ENCODE peak calls at places on chromosomes 2 and 18, in four cellular contexts. L is K562, B is HepG2, T is SK-N-SH. S is an unnamed sample.
A peak's percentile ranks its signal among the peaks of the same experiment; 100 is the strongest.

GRCh38 chr18:6755107-6755506 is 25.6 kb downstream of the ARHGAP28 start:
- DNase-seq in L (no peak), B (no peak), T (no peak), S (no peak)

GRCh38 chr2:11967946-11968465 is 221.6 kb downstream of the LPIN1 start:
- DNase-seq in L (peak; percentile 86), B (no peak), T (peak; percentile 46), S (no peak)

GRCh38 chr2:191441761-191442160 is 196.6 kb downstream of the MYO1B start:
- DNase-seq in L (no peak), B (no peak), T (peak; percentile 39), S (no peak)

GRCh38 chr18:76686737-76687231 is 135.6 kb upstream of the ZNF236 start:
- DNase-seq in L (no peak), B (peak; percentile 48), T (peak; percentile 77), S (peak; percentile 84)

GRCh38 chr2:642431-642815 is 34.8 kb downstream of the TMEM18 start:
- DNase-seq in L (no peak), B (no peak), T (no peak), S (no peak)

GRCh38 chr2:239684271-239684670 is 283.5 kb upstream of the HDAC4 start:
- DNase-seq in L (no peak), B (no peak), T (no peak), S (no peak)

GRCh38 chr2:38360177-38360576 is 16.9 kb downstream of the ATL2 start:
- DNase-seq in L (no peak), B (no peak), T (no peak), S (no peak)

GRCh38 chr2:47905454-47906260 is 641 bp downstream of the FBXO11 start:
- DNase-seq in L (peak; percentile 47), B (no peak), T (peak; percentile 84), S (peak; percentile 45)

GRCh38 chr18:58054041-58054733 is 10.2 kb downstream of the NEDD4L start:
- DNase-seq in L (no peak), B (peak; percentile 76), T (no peak), S (no peak)

GRCh38 chr2:188773075-188773474 is 201.1 kb upstream of the COL3A1 start:
- DNase-seq in L (no peak), B (no peak), T (no peak), S (no peak)

DNA sequence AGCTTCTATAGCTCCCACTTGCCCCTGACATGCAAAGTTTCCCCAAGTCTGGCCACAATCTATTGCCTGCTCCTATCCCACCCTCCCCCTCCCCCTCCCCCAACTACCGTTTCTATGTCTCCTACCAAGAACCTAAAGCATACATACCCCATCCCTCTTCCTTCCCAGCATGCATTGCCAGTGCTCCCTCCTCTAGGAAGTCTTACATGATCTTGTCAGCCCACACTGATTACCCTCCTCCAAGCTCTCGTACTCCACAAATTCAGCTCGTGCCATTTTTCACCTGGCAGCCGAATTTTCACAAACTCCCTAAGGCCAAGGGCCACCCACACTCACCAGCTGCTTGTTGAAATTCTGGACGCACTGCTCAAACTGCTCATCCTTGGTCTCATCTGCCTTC is 30.7 kb downstream of the BIN1 start:
- DNase-seq in L (no peak), B (no peak), T (no peak), S (no peak)
- H3K27ac ChIP-seq in L (no peak overlapping the region), B (no peak overlapping the region), T (no peak overlapping the region), S (no peak overlapping the region)

DNA sequence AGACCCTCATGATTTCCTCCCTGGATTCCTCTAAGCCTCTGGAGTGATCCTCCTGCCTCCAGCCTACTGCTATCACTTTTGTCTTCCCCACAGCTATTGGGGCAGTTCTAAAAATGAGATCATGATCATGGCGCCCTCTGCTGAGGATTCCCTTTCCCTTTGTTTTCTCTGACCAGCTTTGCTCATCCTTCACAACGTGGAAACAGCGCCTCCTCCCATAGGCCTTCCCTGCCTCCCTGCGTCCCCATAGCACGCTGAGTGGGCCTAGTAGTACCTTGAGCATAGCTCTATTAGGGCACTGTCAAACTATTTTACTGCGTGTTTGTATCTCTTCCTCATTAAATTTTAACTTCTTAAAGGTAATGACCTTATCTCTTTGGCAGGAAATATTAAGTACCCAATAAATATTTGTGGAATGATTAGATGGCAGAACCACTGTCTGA is 207.0 kb upstream of the FANCL start:
- DNase-seq in L (peak; percentile 13), B (peak; percentile 83), T (peak; percentile 45), S (peak; percentile 6)
- TF ChIP-seq GABPA in L (no peak), B (no peak), T (no peak), S (no peak)

DNA sequence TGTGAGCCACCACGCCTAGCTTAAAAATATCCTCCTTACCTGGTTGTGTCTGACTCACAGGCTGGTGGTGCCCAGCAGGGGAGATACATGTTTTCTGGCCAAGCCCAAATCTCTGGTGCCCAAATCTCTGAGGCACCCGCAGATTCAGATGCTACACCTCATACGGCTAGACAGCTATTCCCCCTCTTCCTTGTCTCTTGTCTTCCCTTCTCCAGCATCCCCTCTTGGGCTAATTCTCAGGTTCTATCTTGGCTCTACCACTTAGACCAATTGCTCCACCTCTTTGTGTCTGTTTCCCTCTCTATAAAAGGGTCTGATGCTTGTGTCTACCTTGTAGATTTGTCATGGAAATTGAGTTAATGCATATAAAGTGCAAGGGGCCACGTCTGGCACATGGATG is 13.4 kb downstream of the LAMA3 start:
- DNase-seq in L (no peak), B (no peak), T (no peak), S (no peak)
- H3K27ac ChIP-seq in L (no peak overlapping the region), B (no peak overlapping the region), T (no peak overlapping the region), S (no peak overlapping the region)

GRCh38 chr2:108490506-108491122 is 41.6 kb downstream of the GCC2 start:
- DNase-seq in L (no peak), B (no peak), T (no peak), S (no peak)

GRCh38 chr2:108491848-108492247 is 42.4 kb upstream of the LIMS1 start:
- DNase-seq in L (no peak), B (no peak), T (no peak), S (no peak)

DNA sequence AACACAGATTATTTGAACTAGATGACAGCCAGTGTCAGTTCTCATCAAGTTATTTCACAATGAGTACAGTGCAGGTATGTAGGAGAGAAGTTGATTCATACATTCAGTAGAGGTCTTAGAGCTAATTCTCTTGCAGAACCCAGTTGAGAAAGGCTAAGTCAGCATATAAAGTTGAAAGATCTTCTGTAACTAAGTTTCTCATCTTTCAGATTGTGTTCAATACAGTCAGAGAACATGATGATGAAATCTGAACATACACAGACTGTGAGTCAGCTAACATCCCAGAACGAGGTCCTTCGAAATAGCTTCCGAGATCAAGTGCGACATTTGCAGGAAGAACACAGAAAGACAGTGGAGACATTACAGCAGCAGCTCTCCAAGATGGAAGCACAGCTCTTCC is 41.9 kb upstream of the LIMS1 start:
- DNase-seq in L (no peak), B (peak; percentile 42), T (no peak), S (no peak)
- TF ChIP-seq GABPA in L (no peak), B (no peak), T (peak; percentile 72), S (no peak)

GRCh38 chr2:120251863-120252206 is 817 bp upstream of the RALB start:
- DNase-seq in L (peak; percentile 27), B (no peak), T (no peak), S (peak; percentile 42)
- H3K27ac ChIP-seq in L (peak overlapping the region; percentile 61), B (no peak overlapping the region), T (no peak overlapping the region), S (peak overlapping the region; percentile 71)

DNA sequence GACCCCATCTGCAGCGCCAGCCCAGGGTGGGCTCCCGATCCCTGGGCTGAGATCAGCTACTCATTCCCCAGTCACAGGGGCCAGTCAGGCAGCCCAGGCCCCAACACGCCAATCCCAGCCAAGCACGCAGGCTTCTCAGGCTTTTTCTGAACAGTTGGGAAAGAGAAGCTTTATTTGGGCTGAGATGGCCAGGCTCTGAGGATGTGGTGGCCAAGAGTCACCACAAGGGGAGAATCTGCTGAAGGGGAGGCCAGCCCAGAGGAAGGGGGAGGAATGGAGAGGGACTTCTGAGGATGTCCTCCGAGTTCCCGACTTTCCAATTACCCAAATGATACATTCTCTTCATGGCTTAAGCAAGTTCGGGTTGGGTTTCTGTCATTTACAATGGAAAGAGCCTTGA is 2.8 kb upstream of the DIPK1C start:
- DNase-seq in L (peak; percentile 30), B (no peak), T (peak; percentile 46), S (no peak)
- TF ChIP-seq GABPA in L (no peak), B (no peak), T (no peak), S (no peak)

GRCh38 chr2:201074996-201075395 is 3.2 kb downstream of the NDUFB3 start:
- DNase-seq in L (no peak), B (no peak), T (no peak), S (no peak)

GRCh38 chr2:201070966-201071304 is 536 bp downstream of the HYCC2 start:
- DNase-seq in L (no peak), B (peak; percentile 35), T (no peak), S (no peak)

GRCh38 chr2:201071305-201072200 is at the start of the genes HYCC2 and NDUFB3:
- DNase-seq in L (peak; percentile 95), B (peak; percentile 95), T (peak; percentile 97), S (peak; percentile 95)

GRCh38 chr2:201072201-201072530 is 365 bp downstream of the NDUFB3 start:
- DNase-seq in L (no peak), B (no peak), T (no peak), S (no peak)

GRCh38 chr2:201073071-201073470 is 1.3 kb downstream of the NDUFB3 start:
- DNase-seq in L (no peak), B (peak; percentile 29), T (no peak), S (no peak)
- H3K27ac ChIP-seq in L (peak overlapping the region; percentile 99), B (peak overlapping the region; percentile 88), T (no peak overlapping the region), S (no peak overlapping the region)

S was measured in HL-60.